ENCODE peak calls at places on chromosomes 5 and 9, in four cellular contexts. One of them, this sample, is unnamed. For H3K4me1, the result is how much of the 10 kb centered on the place peaks cover.

GRCh38 chr9:110954822-110955291 is 83.4 kb downstream of the LPAR1 start:
- DNase-seq in neuronal stem cell: no peak
- DNase-seq in naive thymus-derived CD4-positive, alpha-beta T cell: no peak
- DNase-seq in GM23248: no peak
- DNase-seq in this sample: no peak

GRCh38 chr9:93673844-93674334 is 97.5 kb downstream of the PHF2 start:
- DNase-seq in neuronal stem cell: no peak
- DNase-seq in naive thymus-derived CD4-positive, alpha-beta T cell: peak
- DNase-seq in GM23248: no peak
- DNase-seq in this sample: no peak

GRCh38 chr5:78649816-78650561 is 1.4 kb upstream of the LHFPL2 start:
- DNase-seq in neuronal stem cell: no peak
- DNase-seq in naive thymus-derived CD4-positive, alpha-beta T cell: no peak
- DNase-seq in GM23248: peak
- DNase-seq in this sample: no peak

GRCh38 chr5:39411051-39411450 is 13.7 kb downstream of the DAB2 start:
- DNase-seq in neuronal stem cell: no peak
- DNase-seq in naive thymus-derived CD4-positive, alpha-beta T cell: no peak
- DNase-seq in GM23248: peak
- DNase-seq in this sample: no peak

GRCh38 chr5:93717162-93717561 is 24.2 kb downstream of the POU5F2 start:
- DNase-seq in neuronal stem cell: no peak
- DNase-seq in naive thymus-derived CD4-positive, alpha-beta T cell: no peak
- DNase-seq in GM23248: peak
- DNase-seq in this sample: no peak

GRCh38 chr5:57494104-57495098 is 11.8 kb upstream of the ACTBL2 start:
- DNase-seq in neuronal stem cell: no peak
- DNase-seq in naive thymus-derived CD4-positive, alpha-beta T cell: no peak
- DNase-seq in GM23248: peak
- DNase-seq in this sample: no peak

GRCh38 chr9:123081824-123082223 is 48.4 kb downstream of the GPR21 start:
- DNase-seq in neuronal stem cell: peak
- DNase-seq in naive thymus-derived CD4-positive, alpha-beta T cell: peak
- DNase-seq in GM23248: peak
- DNase-seq in this sample: no peak

GRCh38 chr5:94376672-94377345 is 241.6 kb downstream of the KIAA0825 start:
- DNase-seq in neuronal stem cell: no peak
- DNase-seq in naive thymus-derived CD4-positive, alpha-beta T cell: no peak
- DNase-seq in GM23248: no peak
- DNase-seq in this sample: no peak

GRCh38 chr5:57215629-57216195 is 41.9 kb downstream of the GPBP1 start:
- DNase-seq in neuronal stem cell: no peak
- DNase-seq in naive thymus-derived CD4-positive, alpha-beta T cell: no peak
- DNase-seq in GM23248: peak
- DNase-seq in this sample: no peak

GRCh38 chr5:142772766-142773293 is 2.7 kb downstream of the ARHGAP26 start:
- DNase-seq in neuronal stem cell: no peak
- DNase-seq in naive thymus-derived CD4-positive, alpha-beta T cell: no peak
- DNase-seq in GM23248: no peak
- DNase-seq in this sample: no peak

GRCh38 chr9:13800776-13801175 is 513.2 kb downstream of the NFIB start:
- DNase-seq in neuronal stem cell: no peak
- DNase-seq in naive thymus-derived CD4-positive, alpha-beta T cell: no peak
- DNase-seq in GM23248: no peak
- DNase-seq in this sample: no peak

GRCh38 chr5:54470191-54470590 is 14.7 kb downstream of the HSPB3 start:
- DNase-seq in neuronal stem cell: no peak
- DNase-seq in naive thymus-derived CD4-positive, alpha-beta T cell: no peak
- DNase-seq in GM23248: peak
- DNase-seq in this sample: no peak

GRCh38 chr9:94921072-94921471 is 194.6 kb downstream of the AOPEP start:
- DNase-seq in neuronal stem cell: no peak
- DNase-seq in naive thymus-derived CD4-positive, alpha-beta T cell: no peak
- DNase-seq in GM23248: peak
- DNase-seq in this sample: no peak

GRCh38 chr9:93167185-93167584 is 16.8 kb upstream of the WNK2 start:
- DNase-seq in neuronal stem cell: no peak
- DNase-seq in naive thymus-derived CD4-positive, alpha-beta T cell: no peak
- DNase-seq in GM23248: no peak
- DNase-seq in this sample: no peak

GRCh38 chr5:89729623-89730390 is 679.7 kb downstream of the CETN3 start:
- DNase-seq in neuronal stem cell: no peak
- DNase-seq in naive thymus-derived CD4-positive, alpha-beta T cell: no peak
- DNase-seq in GM23248: peak
- DNase-seq in this sample: no peak

GRCh38 chr9:124480621-124480981 is 26.6 kb downstream of the NR5A1 start:
- DNase-seq in neuronal stem cell: no peak
- DNase-seq in naive thymus-derived CD4-positive, alpha-beta T cell: no peak
- DNase-seq in GM23248: peak
- DNase-seq in this sample: no peak

GRCh38 chr9:5688109-5688508 is 59.2 kb downstream of the RIC1 start:
- DNase-seq in neuronal stem cell: no peak
- DNase-seq in naive thymus-derived CD4-positive, alpha-beta T cell: no peak
- DNase-seq in GM23248: no peak
- DNase-seq in this sample: no peak

GRCh38 chr5:10133830-10134229 is 115.9 kb downstream of the ATPSCKMT start:
- DNase-seq in neuronal stem cell: no peak
- DNase-seq in naive thymus-derived CD4-positive, alpha-beta T cell: no peak
- DNase-seq in GM23248: peak
- DNase-seq in this sample: no peak

GRCh38 chr5:102971693-102972293 is 148.1 kb downstream of the GIN1 start:
- DNase-seq in neuronal stem cell: no peak
- DNase-seq in naive thymus-derived CD4-positive, alpha-beta T cell: no peak
- DNase-seq in GM23248: peak
- DNase-seq in this sample: no peak

DNA sequence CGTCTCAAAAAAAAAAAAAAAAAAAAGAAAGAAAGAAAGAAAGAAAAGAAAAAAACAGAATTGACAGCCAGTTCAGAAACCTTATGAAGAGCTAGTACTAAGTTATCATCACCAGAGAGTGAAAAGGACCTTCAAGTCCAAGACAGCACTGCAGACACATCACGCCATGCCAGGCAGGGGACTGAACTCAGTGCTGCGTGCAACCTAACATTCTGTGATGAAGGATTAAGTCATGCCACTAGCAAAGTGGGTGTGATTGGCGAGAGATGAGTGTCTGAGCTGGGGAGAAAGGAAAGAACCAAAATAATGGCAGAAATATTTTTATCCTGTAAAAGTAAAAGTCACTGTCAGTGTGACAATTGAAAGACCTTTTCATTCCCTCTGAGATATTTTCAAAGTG is 54.7 kb downstream of the MAP1B start:
- DNase-seq in neuronal stem cell: no peak
- DNase-seq in naive thymus-derived CD4-positive, alpha-beta T cell: no peak
- DNase-seq in GM23248: peak
- DNase-seq in this sample: no peak
- H3K4me1 ChIP-seq in neuronal stem cell: under half
- H3K4me1 ChIP-seq in naive thymus-derived CD4-positive, alpha-beta T cell: under half
- H3K4me1 ChIP-seq in GM23248: half or more
- H3K4me1 ChIP-seq in this sample: under half

DNA sequence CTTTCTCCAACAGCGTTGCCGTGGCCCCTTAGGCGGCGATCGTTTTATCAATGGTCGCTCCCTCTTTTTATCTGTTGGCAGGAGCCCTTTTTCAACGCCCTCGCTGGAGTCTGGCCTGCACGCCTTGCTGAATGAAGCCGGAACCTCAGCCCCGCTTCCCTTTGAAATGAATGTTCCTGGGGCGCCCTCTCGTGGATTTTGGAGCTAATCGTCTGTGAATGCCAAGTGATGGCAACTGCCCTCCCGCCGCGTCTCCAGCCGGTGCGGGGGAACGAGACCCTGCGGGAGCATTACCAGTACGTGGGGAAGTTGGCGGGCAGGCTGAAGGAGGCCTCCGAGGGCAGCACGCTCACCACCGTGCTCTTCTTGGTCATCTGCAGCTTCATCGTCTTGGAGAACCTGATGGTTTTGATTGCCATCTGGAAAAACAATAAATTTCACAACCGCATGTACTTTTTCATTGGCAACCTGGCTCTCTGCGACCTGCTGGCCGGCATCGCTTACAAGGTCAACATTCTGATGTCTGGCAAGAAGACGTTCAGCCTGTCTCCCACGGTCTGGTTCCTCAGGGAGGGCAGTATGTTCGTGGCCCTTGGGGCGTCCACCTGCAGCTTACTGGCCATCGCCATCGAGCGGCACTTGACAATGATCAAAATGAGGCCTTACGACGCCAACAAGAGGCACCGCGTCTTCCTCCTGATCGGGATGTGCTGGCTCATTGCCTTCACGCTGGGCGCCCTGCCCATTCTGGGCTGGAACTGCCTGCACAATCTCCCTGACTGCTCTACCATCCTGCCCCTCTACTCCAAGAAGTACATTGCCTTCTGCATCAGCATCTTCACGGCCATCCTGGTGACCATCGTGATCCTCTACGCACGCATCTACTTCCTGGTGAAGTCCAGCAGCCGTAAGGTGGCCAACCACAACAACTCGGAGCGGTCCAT is 10.0 kb downstream of the S1PR3 start:
- DNase-seq in neuronal stem cell: peak
- DNase-seq in naive thymus-derived CD4-positive, alpha-beta T cell: peak
- DNase-seq in GM23248: peak
- DNase-seq in this sample: no peak
- H3K4me3 ChIP-seq in neuronal stem cell: peak
- H3K4me3 ChIP-seq in naive thymus-derived CD4-positive, alpha-beta T cell: no peak
- H3K4me3 ChIP-seq in GM23248: peak
- H3K4me3 ChIP-seq in this sample: no peak

DNA sequence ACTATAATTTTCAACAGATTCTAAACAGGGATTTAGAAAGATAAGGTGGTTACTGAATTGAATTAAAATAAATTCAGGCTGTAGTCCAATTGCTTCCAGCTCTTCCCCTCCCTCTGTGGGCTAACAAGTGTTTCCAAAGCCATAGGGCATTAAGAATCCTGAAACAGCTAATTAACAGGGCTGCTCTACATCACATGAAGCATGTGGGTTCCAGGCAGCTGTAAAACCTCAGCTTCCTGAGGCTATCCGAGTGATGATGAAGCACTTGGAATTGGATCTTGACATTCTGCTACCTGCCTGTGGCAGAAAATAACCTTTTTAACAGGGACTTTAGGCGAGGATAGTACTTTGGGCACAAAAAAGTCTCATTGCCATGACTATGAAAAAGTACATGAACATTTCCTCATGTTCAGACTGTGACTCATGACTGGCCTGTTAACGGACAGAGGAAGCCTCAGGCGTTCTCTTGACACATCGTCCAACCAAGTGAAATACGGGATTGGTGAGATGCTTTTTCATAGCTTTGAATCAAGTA is 107.2 kb downstream of the PDE4D start:
- DNase-seq in neuronal stem cell: no peak
- DNase-seq in naive thymus-derived CD4-positive, alpha-beta T cell: no peak
- DNase-seq in GM23248: peak
- DNase-seq in this sample: no peak
- H3K27ac ChIP-seq in neuronal stem cell: no peak
- H3K27ac ChIP-seq in naive thymus-derived CD4-positive, alpha-beta T cell: no peak
- H3K27ac ChIP-seq in GM23248: peak
- H3K27ac ChIP-seq in this sample: no peak

GRCh38 chr5:149069711-149070110 is 6.8 kb upstream of the SH3TC2 start:
- DNase-seq in neuronal stem cell: no peak
- DNase-seq in naive thymus-derived CD4-positive, alpha-beta T cell: no peak
- DNase-seq in GM23248: no peak
- DNase-seq in this sample: no peak
- H3K4me1 ChIP-seq in neuronal stem cell: under half
- H3K4me1 ChIP-seq in naive thymus-derived CD4-positive, alpha-beta T cell: under half
- H3K4me1 ChIP-seq in GM23248: under half
- H3K4me1 ChIP-seq in this sample: under half

GRCh38 chr5:35851282-35851681 is 5.4 kb upstream of the IL7R start:
- DNase-seq in neuronal stem cell: no peak
- DNase-seq in naive thymus-derived CD4-positive, alpha-beta T cell: no peak
- DNase-seq in GM23248: peak
- DNase-seq in this sample: no peak
- H3K4me3 ChIP-seq in neuronal stem cell: no peak
- H3K4me3 ChIP-seq in naive thymus-derived CD4-positive, alpha-beta T cell: no peak
- H3K4me3 ChIP-seq in GM23248: peak
- H3K4me3 ChIP-seq in this sample: no peak

GRCh38 chr9:98142182-98142924 is 23.3 kb upstream of the TRIM14 start:
- DNase-seq in neuronal stem cell: no peak
- DNase-seq in naive thymus-derived CD4-positive, alpha-beta T cell: no peak
- DNase-seq in GM23248: no peak
- DNase-seq in this sample: no peak
- H3K27ac ChIP-seq in neuronal stem cell: no peak
- H3K27ac ChIP-seq in naive thymus-derived CD4-positive, alpha-beta T cell: no peak
- H3K27ac ChIP-seq in GM23248: no peak
- H3K27ac ChIP-seq in this sample: no peak

This sample was measured in effector memory CD4-positive, alpha-beta T cell.